ENCODE peak calls at places on chromosomes 1 and 21, in four cellular contexts. G is CD4-positive, alpha-beta T cell; O is CD8-positive, alpha-beta T cell; Z is cardiac muscle cell. A is an unnamed sample.

GRCh38 chr1:40818264-40818961 is 34.8 kb downstream of the KCNQ4 start:
- DNase-seq in Z (peak), O (peak), G (peak), A (no peak)

GRCh38 chr21:32253215-32253641 is 25.6 kb downstream of the MIS18A start:
- DNase-seq in Z (peak), O (no peak), G (no peak), A (no peak)

GRCh38 chr1:10701145-10701544 is 95.3 kb downstream of the CASZ1 start:
- DNase-seq in O (no peak), G (no peak), Z (no peak), A (no peak)

GRCh38 chr1:58584082-58584895 is 7.2 kb upstream of the TACSTD2 start:
- DNase-seq in G (no peak), O (no peak), Z (peak), A (no peak)

GRCh38 chr1:27445177-27445936 is 44.6 kb downstream of the WASF2 start:
- DNase-seq in G (no peak), Z (no peak), O (no peak), A (no peak)

GRCh38 chr1:206923009-206923960 is 1.5 kb upstream of the FCMR start:
- DNase-seq in O (peak), Z (no peak), G (peak), A (no peak)

GRCh38 chr1:6872573-6873261 is 87.5 kb downstream of the CAMTA1 start:
- DNase-seq in O (no peak), G (no peak), Z (no peak), A (no peak)

GRCh38 chr1:95116666-95117206 is 419 bp upstream of the TLCD4 start:
- DNase-seq in O (peak), Z (peak), G (peak), A (peak)

GRCh38 chr1:108059945-108060344 is 95.0 kb upstream of the VAV3 start:
- DNase-seq in G (no peak), Z (no peak), O (no peak), A (no peak)

GRCh38 chr1:111249960-111250359 is 22.4 kb downstream of the CHI3L2 start:
- DNase-seq in G (no peak), Z (no peak), O (no peak), A (no peak)

GRCh38 chr1:77179632-77180031 is 39.6 kb downstream of the PIGK start:
- DNase-seq in O (no peak), Z (no peak), G (no peak), A (no peak)

GRCh38 chr1:149885364-149886111 is 13.8 kb upstream of the BOLA1 start:
- DNase-seq in Z (peak), O (peak), G (peak), A (no peak)

GRCh38 chr1:12460121-12460520 is 157.9 kb downstream of the DHRS3 start:
- DNase-seq in G (no peak), Z (no peak), O (no peak), A (no peak)

GRCh38 chr1:209759829-209760359 is 4.0 kb downstream of the TRAF3IP3 start:
- DNase-seq in O (no peak), Z (no peak), G (no peak), A (no peak)

GRCh38 chr1:180643693-180644092 is 11.9 kb downstream of the XPR1 start:
- DNase-seq in O (no peak), G (no peak), Z (peak), A (no peak)

GRCh38 chr1:219215477-219215876 is 41.8 kb downstream of the LYPLAL1 start:
- DNase-seq in G (no peak), Z (no peak), O (no peak), A (no peak)

GRCh38 chr1:215005078-215005477 is 77.5 kb upstream of the KCNK2 start:
- DNase-seq in Z (no peak), G (no peak), O (no peak), A (no peak)

GRCh38 chr1:220803401-220804201 is 16.9 kb downstream of the MTARC1 start:
- DNase-seq in Z (peak), G (no peak), O (no peak), A (no peak)

GRCh38 chr1:219699870-219700269 is 87.0 kb upstream of the ZC3H11B start:
- DNase-seq in G (no peak), Z (peak), O (no peak), A (no peak)

GRCh38 chr1:97192872-97193572 is 471.4 kb downstream of the PTBP2 start:
- DNase-seq in Z (peak), O (no peak), G (no peak), A (no peak)

GRCh38 chr21:14900058-14900457 is 164.7 kb downstream of the NRIP1 start:
- DNase-seq in O (no peak), G (no peak), Z (no peak), A (no peak)

GRCh38 chr1:162612606-162613400 is 19.5 kb upstream of the DDR2 start:
- DNase-seq in G (no peak), Z (peak), O (no peak), A (peak)

GRCh38 chr1:36737767-36738166 is 255.1 kb upstream of the CSF3R start:
- DNase-seq in G (no peak), Z (no peak), O (no peak), A (no peak)

GRCh38 chr1:200895448-200895799 is 724 bp downstream of the INAVA start:
- DNase-seq in G (no peak), O (no peak), Z (no peak), A (no peak)

GRCh38 chr1:198083549-198083948 is 73.2 kb upstream of the NEK7 start:
- DNase-seq in Z (no peak), G (no peak), O (no peak), A (no peak)

GRCh38 chr1:60222492-60223369 is 149.2 kb upstream of the C1orf87 start:
- DNase-seq in G (no peak), Z (no peak), O (no peak), A (no peak)

GRCh38 chr1:40783001-40783905 is at the start of gene KCNQ4:
- DNase-seq in O (no peak), Z (no peak), G (no peak), A (no peak)

GRCh38 chr1:37085393-37085792 is 51.1 kb upstream of the GRIK3 start:
- DNase-seq in Z (no peak), G (no peak), O (no peak), A (no peak)

GRCh38 chr1:27570383-27570755 is 33.6 kb downstream of the AHDC1 start:
- DNase-seq in G (no peak), O (no peak), Z (no peak), A (no peak)

GRCh38 chr1:84888753-84889152 is 4.3 kb downstream of the LPAR3 start:
- DNase-seq in O (no peak), Z (no peak), G (peak), A (no peak)

GRCh38 chr1:227793948-227794812 is 21.3 kb upstream of the PRSS38 start:
- DNase-seq in O (no peak), G (no peak), Z (peak), A (no peak)

GRCh38 chr21:43190544-43191340 is 21.9 kb downstream of the CRYAA start:
- DNase-seq in G (no peak), O (no peak), Z (no peak), A (no peak)

GRCh38 chr1:25369241-25369640 is 31.1 kb downstream of the TMEM50A start:
- DNase-seq in Z (no peak), G (no peak), O (no peak), A (no peak)

GRCh38 chr1:245715291-245715701 is 560.5 kb downstream of the KIF26B start:
- DNase-seq in Z (no peak), G (no peak), O (no peak), A (no peak)

GRCh38 chr1:245716561-245716960 is 561.8 kb downstream of the KIF26B start:
- DNase-seq in Z (no peak), O (no peak), G (no peak), A (no peak)

GRCh38 chr1:245718123-245718522 is 563.3 kb downstream of the KIF26B start:
- DNase-seq in G (no peak), O (no peak), Z (no peak), A (no peak)

GRCh38 chr1:245717611-245718010 is 562.8 kb downstream of the KIF26B start:
- DNase-seq in G (no peak), O (no peak), Z (no peak), A (no peak)

GRCh38 chr1:245715970-245716369 is 561.2 kb downstream of the KIF26B start:
- DNase-seq in O (no peak), G (no peak), Z (peak), A (no peak)
- TF ChIP-seq CTCF in O (no peak), G (no peak), Z (no peak), A (no peak)

GRCh38 chr1:224182057-224182865 is 779 bp upstream of the DEGS1 start:
- DNase-seq in Z (no peak), O (peak), G (peak), A (peak)

GRCh38 chr1:224182866-224183590 is at the start of gene DEGS1:
- DNase-seq in G (peak), O (peak), Z (peak), A (peak)

GRCh38 chr1:224183591-224184312 is 712 bp downstream of the DEGS1 start:
- DNase-seq in O (peak), G (peak), Z (peak), A (peak)

GRCh38 chr1:224180783-224181452 is 2.1 kb upstream of the DEGS1 start:
- DNase-seq in Z (no peak), G (no peak), O (no peak), A (no peak)

GRCh38 chr1:224181453-224181810 is 1.6 kb upstream of the DEGS1 start:
- DNase-seq in Z (no peak), O (no peak), G (no peak), A (no peak)
- TF ChIP-seq CTCF in Z (no peak), O (no peak), G (no peak), A (no peak)

DNA sequence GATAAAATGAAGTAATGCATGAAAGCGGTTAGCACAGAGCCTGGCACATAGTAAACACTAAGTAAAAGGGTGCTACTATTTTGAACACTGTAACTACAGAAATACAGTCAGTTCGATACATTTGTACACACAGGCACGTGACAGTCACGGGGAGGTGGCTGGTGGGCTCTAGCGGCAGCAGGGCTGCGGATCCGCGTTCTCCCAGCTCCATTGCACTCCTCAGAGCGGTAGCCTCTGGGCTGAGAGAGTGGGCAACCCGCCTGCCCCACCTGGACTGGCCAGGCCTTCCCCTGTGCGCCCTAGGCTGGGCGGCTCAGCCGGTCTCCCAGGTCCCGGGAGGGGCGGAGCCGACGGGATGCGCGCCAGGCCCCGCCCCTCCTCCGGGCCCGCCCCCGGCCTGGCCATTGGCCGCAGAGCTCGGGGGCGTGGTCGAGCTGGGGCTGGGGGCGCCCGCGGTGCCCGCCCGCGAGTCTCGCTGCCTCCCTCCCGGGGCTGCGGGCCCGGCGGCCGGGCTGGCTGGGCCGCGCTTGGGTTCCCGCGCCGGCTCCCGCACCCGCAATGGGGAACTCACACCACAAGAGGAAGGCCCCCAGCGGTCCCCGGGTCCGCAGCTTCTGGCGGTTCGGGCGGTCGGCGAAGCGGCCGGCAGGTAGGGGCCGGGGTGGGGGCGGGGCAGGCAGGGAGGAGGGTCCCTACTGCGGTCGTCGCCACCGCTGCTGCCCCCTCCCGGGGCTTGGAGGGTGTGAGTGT is 51.1 kb upstream of the SYNC start:
- DNase-seq in G (peak), O (peak), Z (peak), A (peak)
- TF ChIP-seq CTCF in G (no peak), O (no peak), Z (no peak), A (no peak)

DNA sequence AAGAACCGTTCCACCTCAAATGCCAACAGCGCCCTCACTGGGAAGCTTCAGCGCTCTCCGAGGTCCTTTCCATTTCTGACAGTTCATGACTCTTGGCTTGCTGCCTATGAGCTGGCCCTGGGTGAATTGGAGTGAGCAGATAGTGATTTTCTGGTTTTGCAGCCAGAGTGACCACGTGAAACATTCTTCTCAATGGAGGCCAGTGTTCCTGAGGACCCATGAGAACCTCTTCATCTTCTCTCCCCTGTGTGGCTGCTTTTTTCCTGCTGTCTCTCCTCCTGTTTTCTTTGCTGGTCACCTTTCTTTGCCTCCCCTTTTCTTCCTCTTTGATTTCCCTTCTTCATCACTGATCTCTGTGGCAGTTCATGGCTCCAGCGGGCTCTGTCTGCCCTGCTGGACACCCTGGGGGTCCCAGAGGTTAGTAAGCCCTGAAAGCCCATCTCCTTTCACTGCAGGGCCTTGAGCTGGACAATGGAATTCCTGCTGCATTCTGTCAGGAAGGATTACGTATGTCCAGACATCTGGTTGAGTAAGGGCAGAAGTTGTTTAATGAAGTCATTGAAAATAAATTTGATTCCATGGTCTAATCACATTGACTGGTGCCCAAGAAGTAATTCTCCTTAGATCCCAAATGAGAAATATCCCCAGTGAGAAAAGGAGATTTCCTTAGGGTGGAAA is 29.9 kb downstream of the VASH2 start:
- DNase-seq in Z (peak), O (no peak), G (no peak), A (peak)
- TF ChIP-seq CTCF in Z (no peak), O (no peak), G (no peak), A (no peak)

DNA sequence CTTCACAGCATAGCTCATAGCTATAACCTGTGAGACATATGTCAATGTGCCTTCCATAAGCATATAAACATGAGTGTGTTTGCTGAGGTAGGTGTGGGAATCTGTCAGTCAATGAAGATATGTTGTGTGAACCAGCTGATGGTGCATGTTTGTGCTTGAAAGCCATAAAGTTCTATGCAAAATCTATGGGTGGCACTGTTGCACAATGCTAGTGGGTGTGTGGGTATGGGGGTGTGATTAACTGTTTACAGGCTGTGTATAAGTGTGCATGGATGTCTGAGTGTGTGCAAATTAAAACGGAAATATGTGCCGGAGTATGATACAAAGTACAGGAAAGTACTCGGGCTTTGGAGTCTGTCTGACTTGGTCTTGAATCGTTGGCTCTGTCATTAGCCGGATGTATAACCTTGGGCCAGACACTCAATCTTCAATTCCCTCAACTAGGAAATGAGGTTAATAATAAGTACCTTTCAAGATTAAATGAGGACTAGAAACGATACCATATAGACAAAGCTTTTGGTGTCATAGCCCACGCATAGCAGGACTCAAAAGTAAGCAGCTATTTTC is 926 bp upstream of the ATP2B4 start:
- DNase-seq in Z (peak), O (no peak), G (peak), A (no peak)
- TF ChIP-seq CTCF in Z (no peak), O (peak), G (peak), A (peak)

DNA sequence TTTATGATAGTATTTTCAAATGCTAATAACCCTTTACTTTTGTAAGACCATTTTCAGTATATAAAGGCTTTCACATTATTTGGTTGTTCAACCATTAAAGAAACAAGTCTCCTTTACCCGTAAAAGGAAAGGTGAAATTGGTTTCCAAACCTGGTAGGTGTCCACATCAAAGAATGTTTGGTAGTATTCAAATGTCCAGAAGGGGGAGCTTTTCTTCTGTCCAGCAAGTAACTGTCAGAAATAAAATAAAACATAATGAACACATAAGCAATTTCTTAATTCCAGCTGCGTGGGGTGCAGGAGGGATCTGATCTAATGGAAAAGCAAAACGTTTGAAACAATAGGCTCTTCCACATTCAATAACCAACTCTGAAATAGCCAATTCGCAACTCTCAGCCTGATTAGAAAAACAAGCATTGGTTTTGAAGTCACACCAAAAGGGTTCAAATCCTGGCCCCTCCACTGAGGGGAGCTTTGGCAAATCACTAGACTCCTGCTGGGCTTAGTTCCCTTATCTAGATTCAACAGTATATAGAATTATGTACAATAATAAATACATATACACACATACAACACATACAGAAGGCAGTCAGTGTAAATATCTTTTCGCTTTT is 11.0 kb downstream of the YIPF1 start:
- DNase-seq in Z (peak), G (no peak), O (no peak), A (no peak)
- TF ChIP-seq CTCF in Z (peak), G (peak), O (no peak), A (peak)

DNA sequence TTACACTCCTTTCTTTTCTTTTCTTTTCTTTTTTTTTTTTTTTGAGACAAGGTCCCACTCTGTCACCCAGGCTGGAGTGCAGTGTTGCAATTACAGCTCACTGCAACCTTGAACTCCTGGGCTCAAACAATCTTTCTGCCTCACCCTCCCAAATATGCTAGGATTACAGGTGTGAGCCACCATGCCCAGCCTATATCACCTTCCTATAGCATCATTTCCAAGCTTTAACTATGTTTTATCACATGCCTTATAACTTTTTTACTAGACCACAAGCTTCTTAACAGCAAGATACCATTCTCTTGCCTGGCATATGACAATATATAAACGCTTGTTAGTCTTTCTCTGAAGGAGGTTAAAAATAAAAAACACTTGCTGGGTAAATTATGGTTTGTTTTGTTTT is 55.3 kb upstream of the MUTYH start:
- DNase-seq in O (no peak), Z (no peak), G (no peak), A (no peak)
- TF ChIP-seq CTCF in O (no peak), Z (no peak), G (no peak), A (no peak)

GRCh38 chr1:16720403-16721223 is 19.7 kb upstream of the RNU1-4 start:
- DNase-seq in G (no peak), Z (no peak), O (no peak), A (peak)

GRCh38 chr1:16724718-16725438 is 15.4 kb upstream of the RNU1-4 start:
- DNase-seq in G (no peak), Z (no peak), O (no peak), A (peak)

GRCh38 chr1:16719571-16720402 is 20.5 kb upstream of the RNU1-4 start:
- DNase-seq in Z (no peak), G (no peak), O (no peak), A (peak)

GRCh38 chr1:16718908-16719533 is 21.3 kb upstream of the RNU1-4 start:
- DNase-seq in G (no peak), O (no peak), Z (no peak), A (peak)

DNA sequence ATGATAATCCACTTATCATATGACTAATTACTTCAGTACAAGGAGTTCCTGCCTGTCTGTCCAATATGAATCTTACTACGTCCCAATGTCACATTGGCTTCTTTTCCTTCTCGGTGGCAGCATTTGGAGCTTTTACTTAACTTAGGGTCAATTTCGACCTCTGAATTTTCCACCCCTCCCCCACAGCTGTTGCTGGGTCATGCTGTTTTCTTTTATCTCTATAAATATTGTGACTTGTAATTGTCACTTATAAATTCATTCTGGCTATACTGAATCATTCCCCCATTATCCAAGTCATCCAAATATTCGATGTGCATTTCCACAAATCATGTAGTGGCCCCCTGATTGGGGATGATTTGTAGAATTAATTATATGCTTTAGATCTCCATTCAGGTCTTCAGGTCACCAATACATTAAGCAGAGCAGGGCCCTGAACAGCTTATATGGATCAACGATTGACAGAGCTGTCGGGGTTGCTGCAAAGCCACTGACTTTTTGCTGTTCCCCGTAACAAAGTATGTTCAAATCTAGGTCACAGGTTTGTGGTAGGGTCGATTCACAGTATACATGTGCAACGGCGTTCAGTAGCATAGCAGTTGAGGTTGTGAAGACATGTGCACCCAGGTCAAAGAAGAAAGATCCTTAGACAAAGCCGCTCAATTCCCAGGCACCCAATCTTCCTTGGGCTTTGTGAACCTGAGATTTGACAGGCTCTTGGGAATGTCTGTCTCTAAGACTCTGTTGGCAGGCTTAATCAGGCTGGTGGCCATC is 18.3 kb upstream of the RNU1-4 start:
- DNase-seq in G (no peak), O (no peak), Z (no peak), A (peak)
- TF ChIP-seq CTCF in G (no peak), O (no peak), Z (no peak), A (no peak)

A was measured in D721Med.